ENCODE peak calls at places on chromosomes 5 and 9, in nine cellular contexts. One of them, this sample, is unnamed.

GRCh38 chr5:95406426-95407093 is 15.4 kb downstream of the FAM81B start:
- DNase-seq in cardiac muscle cell: peak
- DNase-seq in ovary: no peak
- DNase-seq in Peyer's patch: no peak
- DNase-seq in HFF-Myc: no peak
- DNase-seq in mucosa of descending colon: no peak
- DNase-seq in spleen: no peak
- DNase-seq in IMR-90: no peak
- DNase-seq in fibroblast of lung: peak
- DNase-seq in this sample: no peak

GRCh38 chr5:9644630-9645029 is 14.5 kb upstream of the TAS2R1 start:
- DNase-seq in cardiac muscle cell: peak
- DNase-seq in ovary: no peak
- DNase-seq in Peyer's patch: no peak
- DNase-seq in HFF-Myc: no peak
- DNase-seq in mucosa of descending colon: no peak
- DNase-seq in spleen: no peak
- DNase-seq in IMR-90: peak
- DNase-seq in fibroblast of lung: no peak
- DNase-seq in this sample: no peak

GRCh38 chr5:120413706-120414105 is 50.4 kb upstream of the PRR16 start:
- DNase-seq in cardiac muscle cell: peak
- DNase-seq in ovary: no peak
- DNase-seq in Peyer's patch: no peak
- DNase-seq in HFF-Myc: no peak
- DNase-seq in mucosa of descending colon: no peak
- DNase-seq in spleen: no peak
- DNase-seq in IMR-90: no peak
- DNase-seq in fibroblast of lung: peak
- DNase-seq in this sample: no peak

GRCh38 chr9:137222190-137223077 is at the start of gene RNF208:
- DNase-seq in cardiac muscle cell: no peak
- DNase-seq in ovary: no peak
- DNase-seq in Peyer's patch: peak
- DNase-seq in HFF-Myc: no peak
- DNase-seq in mucosa of descending colon: no peak
- DNase-seq in spleen: peak
- DNase-seq in IMR-90: no peak
- DNase-seq in fibroblast of lung: no peak
- DNase-seq in this sample: no peak

GRCh38 chr5:150180241-150181027 is 9.4 kb upstream of the SLC6A7 start:
- DNase-seq in cardiac muscle cell: peak
- DNase-seq in ovary: peak
- DNase-seq in Peyer's patch: peak
- DNase-seq in HFF-Myc: no peak
- DNase-seq in mucosa of descending colon: peak
- DNase-seq in spleen: no peak
- DNase-seq in IMR-90: peak
- DNase-seq in fibroblast of lung: peak
- DNase-seq in this sample: peak

GRCh38 chr9:89597711-89598707 is 6.8 kb upstream of the GADD45G start:
- DNase-seq in cardiac muscle cell: peak
- DNase-seq in ovary: peak
- DNase-seq in Peyer's patch: no peak
- DNase-seq in HFF-Myc: peak
- DNase-seq in mucosa of descending colon: no peak
- DNase-seq in spleen: no peak
- DNase-seq in IMR-90: peak
- DNase-seq in fibroblast of lung: peak
- DNase-seq in this sample: peak

GRCh38 chr9:94002316-94003140 is 47.4 kb upstream of the BARX1 start:
- DNase-seq in cardiac muscle cell: peak
- DNase-seq in ovary: no peak
- DNase-seq in Peyer's patch: no peak
- DNase-seq in HFF-Myc: peak
- DNase-seq in mucosa of descending colon: no peak
- DNase-seq in spleen: no peak
- DNase-seq in IMR-90: peak
- DNase-seq in fibroblast of lung: peak
- DNase-seq in this sample: peak

GRCh38 chr9:115999498-115999897 is 154.1 kb upstream of the PAPPA start:
- DNase-seq in cardiac muscle cell: peak
- DNase-seq in ovary: no peak
- DNase-seq in Peyer's patch: no peak
- DNase-seq in HFF-Myc: no peak
- DNase-seq in mucosa of descending colon: no peak
- DNase-seq in spleen: no peak
- DNase-seq in IMR-90: peak
- DNase-seq in fibroblast of lung: peak
- DNase-seq in this sample: peak

GRCh38 chr5:3854069-3854741 is 258.6 kb downstream of the IRX1 start:
- DNase-seq in cardiac muscle cell: no peak
- DNase-seq in ovary: no peak
- DNase-seq in Peyer's patch: no peak
- DNase-seq in HFF-Myc: no peak
- DNase-seq in mucosa of descending colon: no peak
- DNase-seq in spleen: no peak
- DNase-seq in IMR-90: no peak
- DNase-seq in fibroblast of lung: no peak
- DNase-seq in this sample: no peak

GRCh38 chr9:134187821-134188420 is 23.6 kb upstream of the RNU6ATAC start:
- DNase-seq in cardiac muscle cell: no peak
- DNase-seq in ovary: peak
- DNase-seq in Peyer's patch: peak
- DNase-seq in HFF-Myc: no peak
- DNase-seq in mucosa of descending colon: peak
- DNase-seq in spleen: peak
- DNase-seq in IMR-90: no peak
- DNase-seq in fibroblast of lung: no peak
- DNase-seq in this sample: no peak

GRCh38 chr5:57855831-57856230 is 373.2 kb upstream of the ACTBL2 start:
- DNase-seq in cardiac muscle cell: no peak
- DNase-seq in ovary: no peak
- DNase-seq in Peyer's patch: no peak
- DNase-seq in HFF-Myc: no peak
- DNase-seq in mucosa of descending colon: no peak
- DNase-seq in spleen: no peak
- DNase-seq in IMR-90: no peak
- DNase-seq in fibroblast of lung: no peak
- DNase-seq in this sample: no peak

GRCh38 chr5:67095346-67095871 is 101.2 kb downstream of the CD180 start:
- DNase-seq in cardiac muscle cell: peak
- DNase-seq in ovary: peak
- DNase-seq in Peyer's patch: peak
- DNase-seq in HFF-Myc: no peak
- DNase-seq in mucosa of descending colon: peak
- DNase-seq in spleen: no peak
- DNase-seq in IMR-90: peak
- DNase-seq in fibroblast of lung: peak
- DNase-seq in this sample: peak

GRCh38 chr5:76838481-76839261 is 11.1 kb upstream of the S100Z start:
- DNase-seq in cardiac muscle cell: no peak
- DNase-seq in ovary: no peak
- DNase-seq in Peyer's patch: no peak
- DNase-seq in HFF-Myc: peak
- DNase-seq in mucosa of descending colon: no peak
- DNase-seq in spleen: no peak
- DNase-seq in IMR-90: peak
- DNase-seq in fibroblast of lung: peak
- DNase-seq in this sample: peak

GRCh38 chr5:36374275-36374862 is 72.7 kb upstream of the RANBP3L start:
- DNase-seq in cardiac muscle cell: peak
- DNase-seq in ovary: no peak
- DNase-seq in Peyer's patch: no peak
- DNase-seq in HFF-Myc: no peak
- DNase-seq in mucosa of descending colon: no peak
- DNase-seq in spleen: no peak
- DNase-seq in IMR-90: peak
- DNase-seq in fibroblast of lung: peak
- DNase-seq in this sample: peak

GRCh38 chr5:97735209-97735608 is 552.2 kb upstream of the RIOK2 start:
- DNase-seq in cardiac muscle cell: peak
- DNase-seq in ovary: no peak
- DNase-seq in Peyer's patch: no peak
- DNase-seq in HFF-Myc: peak
- DNase-seq in mucosa of descending colon: no peak
- DNase-seq in spleen: no peak
- DNase-seq in IMR-90: peak
- DNase-seq in fibroblast of lung: peak
- DNase-seq in this sample: peak

DNA sequence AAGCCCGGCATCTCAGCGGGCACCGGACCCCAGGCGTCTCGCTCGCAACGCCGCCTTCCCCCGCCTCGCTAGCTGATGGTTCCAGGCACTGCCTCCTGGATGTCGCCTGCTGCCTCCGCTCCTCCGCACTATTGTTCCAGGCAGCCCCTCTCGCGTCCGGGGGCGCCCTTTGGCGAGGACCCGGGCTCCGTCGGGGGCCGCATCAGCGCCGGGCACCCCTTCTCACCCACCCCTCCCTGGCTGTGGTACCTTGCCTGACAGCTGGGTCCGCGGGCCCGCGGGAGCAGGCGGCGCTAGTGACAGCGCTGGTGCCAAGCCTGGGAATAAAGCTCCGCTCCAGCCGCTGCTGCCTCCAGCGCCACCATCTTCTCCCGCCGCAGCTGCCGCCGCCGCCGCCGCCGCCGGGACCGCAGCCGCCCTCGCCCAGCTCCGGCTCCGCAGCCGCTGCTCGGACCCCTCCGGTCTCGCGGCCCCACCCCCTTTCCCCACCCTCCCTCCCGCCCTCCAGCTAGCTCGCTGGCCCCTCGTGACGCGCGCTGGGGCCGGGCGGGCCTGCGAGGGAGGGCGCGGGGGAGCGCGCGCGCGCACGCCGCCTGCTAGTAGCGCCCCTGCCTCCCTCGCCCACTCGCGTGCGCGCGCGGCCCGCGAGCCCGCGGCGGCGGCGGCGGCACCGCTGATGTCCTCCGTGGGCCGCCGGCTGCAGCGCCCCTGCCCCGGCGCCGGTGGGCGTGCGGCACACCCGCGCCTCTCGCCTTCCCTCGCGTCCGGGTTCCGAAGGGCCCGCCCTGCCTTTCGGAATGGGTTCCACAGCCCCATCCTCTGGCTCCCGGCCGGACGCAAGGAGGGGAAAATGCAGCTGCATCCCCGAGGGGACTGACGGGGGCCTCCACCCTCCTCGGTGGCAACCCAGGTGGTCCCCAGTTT is at the start of gene APBA1:
- DNase-seq in cardiac muscle cell: peak
- DNase-seq in ovary: peak
- DNase-seq in Peyer's patch: peak
- DNase-seq in HFF-Myc: no peak
- DNase-seq in mucosa of descending colon: peak
- DNase-seq in spleen: peak
- DNase-seq in IMR-90: peak
- DNase-seq in fibroblast of lung: peak
- DNase-seq in this sample: peak
- TF ChIP-seq CTCF in cardiac muscle cell: no peak
- TF ChIP-seq CTCF in ovary: no peak
- TF ChIP-seq CTCF in Peyer's patch: no peak
- TF ChIP-seq CTCF in HFF-Myc: no peak
- TF ChIP-seq CTCF in mucosa of descending colon: no peak
- TF ChIP-seq CTCF in spleen: no peak
- TF ChIP-seq CTCF in IMR-90: peak
- TF ChIP-seq CTCF in fibroblast of lung: no peak
- TF ChIP-seq CTCF in this sample: no peak

DNA sequence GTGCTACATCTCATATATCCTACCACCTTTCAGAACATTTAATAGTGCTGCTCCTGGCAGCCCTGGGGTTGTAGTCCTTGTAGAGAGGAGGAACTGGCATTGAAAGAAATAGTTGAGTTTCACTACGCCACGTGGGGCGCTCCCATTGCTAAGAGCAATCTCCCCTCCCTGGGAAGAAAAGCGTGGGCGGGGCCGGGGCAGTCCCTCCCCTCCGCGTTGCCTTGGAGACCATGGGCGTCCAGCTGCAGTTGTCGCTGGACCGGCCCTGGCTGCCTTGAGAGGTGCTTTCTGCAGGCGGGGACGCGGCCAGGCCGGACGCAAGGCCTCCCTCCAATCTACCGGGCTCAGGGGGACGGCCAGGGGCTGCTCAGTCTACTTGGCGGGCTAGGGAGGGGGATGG is 368 bp upstream of the CCDC180 start:
- DNase-seq in cardiac muscle cell: peak
- DNase-seq in ovary: peak
- DNase-seq in Peyer's patch: peak
- DNase-seq in HFF-Myc: peak
- DNase-seq in mucosa of descending colon: peak
- DNase-seq in spleen: peak
- DNase-seq in IMR-90: peak
- DNase-seq in fibroblast of lung: peak
- DNase-seq in this sample: peak
- H3K4me3 ChIP-seq in cardiac muscle cell: no peak
- H3K4me3 ChIP-seq in ovary: peak
- H3K4me3 ChIP-seq in Peyer's patch: peak
- H3K4me3 ChIP-seq in HFF-Myc: peak
- H3K4me3 ChIP-seq in mucosa of descending colon: no peak
- H3K4me3 ChIP-seq in spleen: no peak
- H3K4me3 ChIP-seq in IMR-90: no peak
- H3K4me3 ChIP-seq in fibroblast of lung: no peak
- H3K4me3 ChIP-seq in this sample: peak

DNA sequence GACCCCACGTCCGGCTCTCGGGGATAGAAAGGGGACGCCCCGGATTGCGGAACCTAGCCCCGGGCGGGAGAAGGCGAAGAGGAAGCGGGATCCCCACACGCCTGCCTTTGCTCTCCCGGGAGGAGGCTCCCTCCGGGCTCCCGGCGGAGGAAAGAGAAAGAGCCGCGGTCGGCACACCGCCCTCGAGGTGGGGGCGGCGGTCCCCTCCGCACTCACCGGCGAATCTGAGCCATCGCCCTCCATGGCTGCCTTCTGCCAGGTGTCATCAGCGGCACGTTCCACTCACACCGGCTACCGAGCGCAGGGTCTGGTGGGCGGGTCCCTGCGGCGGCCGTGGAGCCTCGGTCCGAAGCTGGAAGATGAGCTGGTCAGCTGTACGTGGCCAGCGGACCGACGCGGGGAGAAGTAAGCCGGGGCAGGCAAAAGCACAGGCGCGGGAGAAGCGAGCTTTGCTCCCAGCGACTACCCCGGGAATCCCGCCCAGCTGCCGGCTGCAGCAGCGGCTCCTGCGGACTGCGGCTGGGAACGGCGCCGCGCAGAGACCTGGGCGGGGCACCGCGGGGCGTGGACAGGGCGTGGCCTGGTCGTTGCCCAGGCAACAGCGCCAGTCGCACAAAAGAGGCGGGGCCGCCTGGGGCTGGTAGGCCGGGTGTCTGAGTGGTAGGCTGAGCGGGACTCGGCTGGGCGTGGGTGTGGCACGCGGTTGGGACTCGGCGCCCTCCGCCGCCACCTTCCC is at the start of gene TRIM36:
- DNase-seq in cardiac muscle cell: peak
- DNase-seq in ovary: peak
- DNase-seq in Peyer's patch: peak
- DNase-seq in HFF-Myc: peak
- DNase-seq in mucosa of descending colon: peak
- DNase-seq in spleen: peak
- DNase-seq in IMR-90: peak
- DNase-seq in fibroblast of lung: peak
- DNase-seq in this sample: peak
- TF ChIP-seq CTCF in cardiac muscle cell: peak
- TF ChIP-seq CTCF in ovary: no peak
- TF ChIP-seq CTCF in Peyer's patch: peak
- TF ChIP-seq CTCF in HFF-Myc: peak
- TF ChIP-seq CTCF in mucosa of descending colon: peak
- TF ChIP-seq CTCF in spleen: peak
- TF ChIP-seq CTCF in IMR-90: peak
- TF ChIP-seq CTCF in fibroblast of lung: peak
- TF ChIP-seq CTCF in this sample: no peak

GRCh38 chr5:79480991-79481390 is 32.9 kb downstream of the HOMER1 start:
- DNase-seq in cardiac muscle cell: no peak
- DNase-seq in ovary: no peak
- DNase-seq in Peyer's patch: no peak
- DNase-seq in HFF-Myc: no peak
- DNase-seq in mucosa of descending colon: no peak
- DNase-seq in spleen: no peak
- DNase-seq in IMR-90: no peak
- DNase-seq in fibroblast of lung: no peak
- DNase-seq in this sample: no peak
- H3K4me3 ChIP-seq in cardiac muscle cell: no peak
- H3K4me3 ChIP-seq in ovary: no peak
- H3K4me3 ChIP-seq in Peyer's patch: no peak
- H3K4me3 ChIP-seq in HFF-Myc: no peak
- H3K4me3 ChIP-seq in mucosa of descending colon: no peak
- H3K4me3 ChIP-seq in spleen: no peak
- H3K4me3 ChIP-seq in IMR-90: no peak
- H3K4me3 ChIP-seq in fibroblast of lung: no peak
- H3K4me3 ChIP-seq in this sample: no peak

This sample was measured in foreskin fibroblast.